ENCODE peak calls at places on chromosomes 2 and 18, in nine cellular contexts. One of them, this sample, is unnamed. For H3K4me1, the result is how much of the 10 kb centered on the place peaks cover.

GRCh38 chr2:215843579-215843978 is 169.8 kb downstream of the MREG start:
- DNase-seq in stomach: no peak
- DNase-seq in spleen: no peak
- DNase-seq in Peyer's patch: no peak
- DNase-seq in breast epithelium: no peak
- DNase-seq in left lung: no peak
- DNase-seq in neural progenitor cell: no peak
- DNase-seq in heart right ventricle: no peak
- DNase-seq in psoas muscle: peak
- DNase-seq in this sample: no peak

GRCh38 chr2:200742426-200742825 is 69.3 kb upstream of the BZW1 start:
- DNase-seq in stomach: peak
- DNase-seq in spleen: no peak
- DNase-seq in Peyer's patch: no peak
- DNase-seq in breast epithelium: no peak
- DNase-seq in left lung: no peak
- DNase-seq in neural progenitor cell: no peak
- DNase-seq in heart right ventricle: peak
- DNase-seq in psoas muscle: peak
- DNase-seq in this sample: no peak

GRCh38 chr18:63936156-63936931 is 12.8 kb upstream of the HMSD start:
- DNase-seq in stomach: peak
- DNase-seq in spleen: peak
- DNase-seq in Peyer's patch: peak
- DNase-seq in breast epithelium: peak
- DNase-seq in left lung: peak
- DNase-seq in neural progenitor cell: peak
- DNase-seq in heart right ventricle: peak
- DNase-seq in psoas muscle: peak
- DNase-seq in this sample: peak

GRCh38 chr2:234512884-234513669 is 16.2 kb upstream of the ARL4C start:
- DNase-seq in stomach: no peak
- DNase-seq in spleen: no peak
- DNase-seq in Peyer's patch: no peak
- DNase-seq in breast epithelium: no peak
- DNase-seq in left lung: no peak
- DNase-seq in neural progenitor cell: no peak
- DNase-seq in heart right ventricle: no peak
- DNase-seq in psoas muscle: no peak
- DNase-seq in this sample: no peak

GRCh38 chr2:213007290-213007838 is 144.0 kb downstream of the IKZF2 start:
- DNase-seq in stomach: no peak
- DNase-seq in spleen: no peak
- DNase-seq in Peyer's patch: no peak
- DNase-seq in breast epithelium: no peak
- DNase-seq in left lung: no peak
- DNase-seq in neural progenitor cell: peak
- DNase-seq in heart right ventricle: no peak
- DNase-seq in psoas muscle: no peak
- DNase-seq in this sample: no peak

GRCh38 chr2:191020742-191021381 is 6.9 kb upstream of the STAT1 start:
- DNase-seq in stomach: peak
- DNase-seq in spleen: no peak
- DNase-seq in Peyer's patch: peak
- DNase-seq in breast epithelium: no peak
- DNase-seq in left lung: no peak
- DNase-seq in neural progenitor cell: no peak
- DNase-seq in heart right ventricle: no peak
- DNase-seq in psoas muscle: peak
- DNase-seq in this sample: no peak

GRCh38 chr2:30425326-30425725 is 21.7 kb upstream of the LCLAT1 start:
- DNase-seq in stomach: no peak
- DNase-seq in spleen: no peak
- DNase-seq in Peyer's patch: no peak
- DNase-seq in breast epithelium: no peak
- DNase-seq in left lung: no peak
- DNase-seq in neural progenitor cell: no peak
- DNase-seq in heart right ventricle: no peak
- DNase-seq in psoas muscle: peak
- DNase-seq in this sample: no peak

GRCh38 chr2:161312996-161313395 is 4.8 kb downstream of the PSMD14 start:
- DNase-seq in stomach: no peak
- DNase-seq in spleen: no peak
- DNase-seq in Peyer's patch: no peak
- DNase-seq in breast epithelium: no peak
- DNase-seq in left lung: no peak
- DNase-seq in neural progenitor cell: no peak
- DNase-seq in heart right ventricle: no peak
- DNase-seq in psoas muscle: no peak
- DNase-seq in this sample: no peak

GRCh38 chr18:31407649-31408048 is 31.1 kb downstream of the DSG4 start:
- DNase-seq in stomach: no peak
- DNase-seq in spleen: no peak
- DNase-seq in Peyer's patch: no peak
- DNase-seq in breast epithelium: no peak
- DNase-seq in left lung: no peak
- DNase-seq in neural progenitor cell: no peak
- DNase-seq in heart right ventricle: no peak
- DNase-seq in psoas muscle: no peak
- DNase-seq in this sample: no peak

GRCh38 chr2:96344011-96344410 is 8.4 kb downstream of the NCAPH start:
- DNase-seq in stomach: no peak
- DNase-seq in spleen: peak
- DNase-seq in Peyer's patch: peak
- DNase-seq in breast epithelium: no peak
- DNase-seq in left lung: no peak
- DNase-seq in neural progenitor cell: no peak
- DNase-seq in heart right ventricle: no peak
- DNase-seq in psoas muscle: no peak
- DNase-seq in this sample: no peak

GRCh38 chr2:64862623-64863022 is 126.6 kb upstream of the SLC1A4 start:
- DNase-seq in stomach: no peak
- DNase-seq in spleen: no peak
- DNase-seq in Peyer's patch: no peak
- DNase-seq in breast epithelium: no peak
- DNase-seq in left lung: peak
- DNase-seq in neural progenitor cell: no peak
- DNase-seq in heart right ventricle: no peak
- DNase-seq in psoas muscle: no peak
- DNase-seq in this sample: no peak

GRCh38 chr2:177193240-177193639 is 19.4 kb upstream of the HNRNPA3 start:
- DNase-seq in stomach: no peak
- DNase-seq in spleen: no peak
- DNase-seq in Peyer's patch: no peak
- DNase-seq in breast epithelium: no peak
- DNase-seq in left lung: no peak
- DNase-seq in neural progenitor cell: no peak
- DNase-seq in heart right ventricle: no peak
- DNase-seq in psoas muscle: no peak
- DNase-seq in this sample: no peak

GRCh38 chr2:108947271-108947907 is 41.6 kb downstream of the EDAR start:
- DNase-seq in stomach: no peak
- DNase-seq in spleen: no peak
- DNase-seq in Peyer's patch: no peak
- DNase-seq in breast epithelium: no peak
- DNase-seq in left lung: no peak
- DNase-seq in neural progenitor cell: no peak
- DNase-seq in heart right ventricle: no peak
- DNase-seq in psoas muscle: no peak
- DNase-seq in this sample: no peak

GRCh38 chr2:5868891-5869400 is 176.8 kb downstream of the SOX11 start:
- DNase-seq in stomach: no peak
- DNase-seq in spleen: no peak
- DNase-seq in Peyer's patch: no peak
- DNase-seq in breast epithelium: no peak
- DNase-seq in left lung: no peak
- DNase-seq in neural progenitor cell: no peak
- DNase-seq in heart right ventricle: no peak
- DNase-seq in psoas muscle: no peak
- DNase-seq in this sample: no peak

GRCh38 chr2:74658516-74658915 is 4.5 kb downstream of the SEMA4F start:
- DNase-seq in stomach: no peak
- DNase-seq in spleen: no peak
- DNase-seq in Peyer's patch: no peak
- DNase-seq in breast epithelium: no peak
- DNase-seq in left lung: no peak
- DNase-seq in neural progenitor cell: no peak
- DNase-seq in heart right ventricle: no peak
- DNase-seq in psoas muscle: no peak
- DNase-seq in this sample: no peak

GRCh38 chr2:144320491-144320890 is 199.4 kb downstream of the ZEB2 start:
- DNase-seq in stomach: no peak
- DNase-seq in spleen: peak
- DNase-seq in Peyer's patch: no peak
- DNase-seq in breast epithelium: no peak
- DNase-seq in left lung: no peak
- DNase-seq in neural progenitor cell: no peak
- DNase-seq in heart right ventricle: no peak
- DNase-seq in psoas muscle: no peak
- DNase-seq in this sample: no peak

GRCh38 chr18:30623401-30624065 is 419.0 kb downstream of the DSC3 start:
- DNase-seq in stomach: no peak
- DNase-seq in spleen: no peak
- DNase-seq in Peyer's patch: no peak
- DNase-seq in breast epithelium: no peak
- DNase-seq in left lung: no peak
- DNase-seq in neural progenitor cell: no peak
- DNase-seq in heart right ventricle: no peak
- DNase-seq in psoas muscle: no peak
- DNase-seq in this sample: no peak

GRCh38 chr2:173399229-173399628 is 44.6 kb downstream of the CDCA7 start:
- DNase-seq in stomach: no peak
- DNase-seq in spleen: no peak
- DNase-seq in Peyer's patch: no peak
- DNase-seq in breast epithelium: no peak
- DNase-seq in left lung: no peak
- DNase-seq in neural progenitor cell: no peak
- DNase-seq in heart right ventricle: no peak
- DNase-seq in psoas muscle: no peak
- DNase-seq in this sample: no peak

GRCh38 chr2:182477774-182478173 is 50.9 kb upstream of the PDE1A start:
- DNase-seq in stomach: no peak
- DNase-seq in spleen: no peak
- DNase-seq in Peyer's patch: no peak
- DNase-seq in breast epithelium: no peak
- DNase-seq in left lung: no peak
- DNase-seq in neural progenitor cell: no peak
- DNase-seq in heart right ventricle: no peak
- DNase-seq in psoas muscle: no peak
- DNase-seq in this sample: no peak

GRCh38 chr2:70005752-70006446 is 44.5 kb upstream of the ASPRV1 start:
- DNase-seq in stomach: no peak
- DNase-seq in spleen: no peak
- DNase-seq in Peyer's patch: no peak
- DNase-seq in breast epithelium: no peak
- DNase-seq in left lung: no peak
- DNase-seq in neural progenitor cell: no peak
- DNase-seq in heart right ventricle: no peak
- DNase-seq in psoas muscle: no peak
- DNase-seq in this sample: peak

GRCh38 chr2:122000556-122001340 is 245.3 kb downstream of the TSN start:
- DNase-seq in stomach: no peak
- DNase-seq in spleen: no peak
- DNase-seq in Peyer's patch: no peak
- DNase-seq in breast epithelium: no peak
- DNase-seq in left lung: peak
- DNase-seq in neural progenitor cell: no peak
- DNase-seq in heart right ventricle: no peak
- DNase-seq in psoas muscle: no peak
- DNase-seq in this sample: no peak
- H3K4me1 ChIP-seq in stomach: under half
- H3K4me1 ChIP-seq in spleen: under half
- H3K4me1 ChIP-seq in Peyer's patch: under half
- H3K4me1 ChIP-seq in breast epithelium: under half
- H3K4me1 ChIP-seq in left lung: under half
- H3K4me1 ChIP-seq in neural progenitor cell: under half
- H3K4me1 ChIP-seq in heart right ventricle: under half
- H3K4me1 ChIP-seq in psoas muscle: under half
- H3K4me1 ChIP-seq in this sample: under half

DNA sequence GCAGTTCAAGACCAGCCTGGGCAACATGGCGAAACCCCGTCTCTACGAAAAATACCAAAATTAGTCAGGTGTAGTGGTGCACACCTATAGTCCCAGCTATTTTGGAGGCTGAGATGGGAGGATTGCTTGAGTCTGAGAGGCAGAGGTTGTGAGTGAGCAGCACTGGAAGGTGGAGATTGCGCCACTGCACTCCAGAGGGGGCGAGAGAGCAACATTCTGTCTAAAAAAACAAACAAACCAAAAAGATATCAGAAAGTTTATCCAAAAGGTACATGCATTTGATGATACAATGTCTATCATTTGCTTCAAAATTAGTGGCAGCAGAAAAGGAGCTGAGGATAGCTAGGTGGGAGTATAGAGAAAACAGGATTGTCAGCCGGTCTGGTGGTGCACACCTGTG is 39.8 kb upstream of the CABLES1 start:
- DNase-seq in stomach: no peak
- DNase-seq in spleen: no peak
- DNase-seq in Peyer's patch: peak
- DNase-seq in breast epithelium: no peak
- DNase-seq in left lung: no peak
- DNase-seq in neural progenitor cell: no peak
- DNase-seq in heart right ventricle: no peak
- DNase-seq in psoas muscle: no peak
- DNase-seq in this sample: no peak
- TF ChIP-seq CTCF in stomach: no peak
- TF ChIP-seq CTCF in spleen: no peak
- TF ChIP-seq CTCF in Peyer's patch: no peak
- TF ChIP-seq CTCF in breast epithelium: no peak
- TF ChIP-seq CTCF in left lung: no peak
- TF ChIP-seq CTCF in neural progenitor cell: peak
- TF ChIP-seq CTCF in heart right ventricle: no peak
- TF ChIP-seq CTCF in psoas muscle: no peak
- TF ChIP-seq CTCF in this sample: peak

DNA sequence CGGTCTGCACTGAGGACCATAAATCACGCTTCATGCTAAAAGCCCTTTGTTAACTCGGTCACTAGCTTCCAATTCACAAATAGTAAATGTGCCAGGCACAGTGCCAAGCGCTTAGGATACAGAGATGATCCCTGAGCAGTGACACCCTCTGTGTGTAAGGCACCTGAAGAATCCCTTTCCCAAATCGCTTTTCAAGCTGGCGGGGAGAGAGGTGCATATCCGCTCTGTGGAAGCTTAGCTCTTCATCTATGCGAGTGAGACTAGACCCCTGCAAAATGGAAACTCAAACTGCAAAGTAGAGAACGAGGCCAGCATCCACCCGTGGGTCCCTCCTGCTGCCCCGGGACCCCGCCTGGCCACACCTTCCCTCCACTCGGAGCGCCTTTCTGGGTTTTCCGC is 2.4 kb downstream of the PIEZO2 start:
- DNase-seq in stomach: no peak
- DNase-seq in spleen: no peak
- DNase-seq in Peyer's patch: no peak
- DNase-seq in breast epithelium: no peak
- DNase-seq in left lung: no peak
- DNase-seq in neural progenitor cell: no peak
- DNase-seq in heart right ventricle: no peak
- DNase-seq in psoas muscle: no peak
- DNase-seq in this sample: peak
- H3K4me3 ChIP-seq in stomach: no peak
- H3K4me3 ChIP-seq in spleen: no peak
- H3K4me3 ChIP-seq in Peyer's patch: no peak
- H3K4me3 ChIP-seq in breast epithelium: peak
- H3K4me3 ChIP-seq in left lung: peak
- H3K4me3 ChIP-seq in neural progenitor cell: no peak
- H3K4me3 ChIP-seq in heart right ventricle: no peak
- H3K4me3 ChIP-seq in psoas muscle: no peak
- H3K4me3 ChIP-seq in this sample: peak

GRCh38 chr2:26691140-26691539 is 1.4 kb upstream of the KCNK3 start:
- DNase-seq in stomach: no peak
- DNase-seq in spleen: no peak
- DNase-seq in Peyer's patch: no peak
- DNase-seq in breast epithelium: no peak
- DNase-seq in left lung: no peak
- DNase-seq in neural progenitor cell: no peak
- DNase-seq in heart right ventricle: no peak
- DNase-seq in psoas muscle: no peak
- DNase-seq in this sample: no peak
- H3K4me1 ChIP-seq in stomach: under half
- H3K4me1 ChIP-seq in spleen: under half
- H3K4me1 ChIP-seq in Peyer's patch: under half
- H3K4me1 ChIP-seq in breast epithelium: under half
- H3K4me1 ChIP-seq in left lung: under half
- H3K4me1 ChIP-seq in neural progenitor cell: under half
- H3K4me1 ChIP-seq in heart right ventricle: under half
- H3K4me1 ChIP-seq in psoas muscle: under half
- H3K4me1 ChIP-seq in this sample: under half

This sample was measured in endodermal cell.